ENCODE peak calls at places on chromosomes 2 and 18, in five cellular contexts. Q, I, R, N and A are unnamed samples.

GRCh38 chr18:47689386-47689785 is 241.1 kb downstream of the SMAD2 start:
- DNase-seq in Q (no peak), N (no peak), R (no peak), I (no peak), A (no peak)

GRCh38 chr2:187504312-187504921 is 49.8 kb downstream of the TFPI start:
- DNase-seq in R (peak), N (no peak), I (no peak), Q (no peak), A (no peak)

GRCh38 chr2:121386707-121387106 is 101.7 kb upstream of the TFCP2L1 start:
- DNase-seq in I (peak), R (no peak), Q (no peak), N (no peak), A (no peak)

GRCh38 chr2:205743982-205744644 is 61.8 kb downstream of the NRP2 start:
- DNase-seq in N (no peak), Q (no peak), I (no peak), R (no peak), A (no peak)

GRCh38 chr18:3261393-3262233 is at the start of gene MYL12B:
- DNase-seq in I (peak), N (peak), R (peak), Q (peak), A (peak)

GRCh38 chr2:56297671-56298070 is 113.9 kb downstream of the CCDC85A start:
- DNase-seq in R (no peak), N (no peak), Q (no peak), I (no peak), A (no peak)

GRCh38 chr2:127157651-127158460 is 50.9 kb upstream of the BIN1 start:
- DNase-seq in R (no peak), Q (no peak), I (peak), N (no peak), A (no peak)

GRCh38 chr2:40584432-40584831 is 132.5 kb upstream of the SLC8A1 start:
- DNase-seq in Q (no peak), I (peak), R (no peak), N (no peak), A (no peak)

GRCh38 chr2:47737191-47737975 is 45.6 kb upstream of the MSH6 start:
- DNase-seq in N (no peak), I (no peak), Q (no peak), R (no peak), A (no peak)

GRCh38 chr2:102547462-102547861 is 71.9 kb upstream of the SLC9A2 start:
- DNase-seq in N (no peak), R (no peak), I (no peak), Q (no peak), A (no peak)